ENCODE peak calls at places on chromosome 3, in four cellular contexts. T, I, Z and N are unnamed samples.

GRCh38 chr3:24829011-24829581 is 334.4 kb upstream of the THRB start:
- DNase-seq in T (no peak), I (no peak), Z (no peak), N (no peak)

GRCh38 chr3:181567446-181568075 is 144.2 kb upstream of the SOX2 start:
- DNase-seq in T (no peak), I (no peak), Z (peak; percentile 48), N (no peak)

GRCh38 chr3:42734263-42734860 is 31.8 kb upstream of the HHATL start:
- DNase-seq in T (no peak), I (no peak), Z (no peak), N (no peak)

GRCh38 chr3:156619376-156619775 is 55.0 kb upstream of the TIPARP start:
- DNase-seq in T (no peak), I (no peak), Z (no peak), N (no peak)

GRCh38 chr3:62361824-62362223 is 11.5 kb downstream of the FEZF2 start:
- DNase-seq in T (peak; percentile 3), I (no peak), Z (no peak), N (no peak)

GRCh38 chr3:190225186-190225692 is 97.0 kb downstream of the CLDN1 start:
- DNase-seq in T (peak; percentile 10), I (peak; percentile 57), Z (no peak), N (no peak)

GRCh38 chr3:146214493-146214892 is 36.4 kb downstream of the PLSCR4 start:
- DNase-seq in T (no peak), I (no peak), Z (no peak), N (no peak)

GRCh38 chr3:86785381-86785780 is 205.6 kb downstream of the VGLL3 start:
- DNase-seq in T (no peak), I (peak; percentile 81), Z (no peak), N (no peak)

GRCh38 chr3:88031543-88032148 is 27.2 kb downstream of the CGGBP1 start:
- DNase-seq in T (no peak), I (peak; percentile 67), Z (no peak), N (no peak)

GRCh38 chr3:53234130-53234840 is 21.5 kb downstream of the TKT start:
- DNase-seq in T (no peak), I (no peak), Z (no peak), N (no peak)

GRCh38 chr3:53231532-53232511 is 24.0 kb downstream of the TKT start:
- DNase-seq in T (no peak), I (no peak), Z (no peak), N (no peak)

GRCh38 chr3:53234841-53235232 is 21.0 kb downstream of the TKT start:
- DNase-seq in T (no peak), I (no peak), Z (no peak), N (no peak)

GRCh38 chr3:53230789-53231188 is 25.0 kb downstream of the TKT start:
- DNase-seq in T (no peak), I (no peak), Z (no peak), N (no peak)

DNA sequence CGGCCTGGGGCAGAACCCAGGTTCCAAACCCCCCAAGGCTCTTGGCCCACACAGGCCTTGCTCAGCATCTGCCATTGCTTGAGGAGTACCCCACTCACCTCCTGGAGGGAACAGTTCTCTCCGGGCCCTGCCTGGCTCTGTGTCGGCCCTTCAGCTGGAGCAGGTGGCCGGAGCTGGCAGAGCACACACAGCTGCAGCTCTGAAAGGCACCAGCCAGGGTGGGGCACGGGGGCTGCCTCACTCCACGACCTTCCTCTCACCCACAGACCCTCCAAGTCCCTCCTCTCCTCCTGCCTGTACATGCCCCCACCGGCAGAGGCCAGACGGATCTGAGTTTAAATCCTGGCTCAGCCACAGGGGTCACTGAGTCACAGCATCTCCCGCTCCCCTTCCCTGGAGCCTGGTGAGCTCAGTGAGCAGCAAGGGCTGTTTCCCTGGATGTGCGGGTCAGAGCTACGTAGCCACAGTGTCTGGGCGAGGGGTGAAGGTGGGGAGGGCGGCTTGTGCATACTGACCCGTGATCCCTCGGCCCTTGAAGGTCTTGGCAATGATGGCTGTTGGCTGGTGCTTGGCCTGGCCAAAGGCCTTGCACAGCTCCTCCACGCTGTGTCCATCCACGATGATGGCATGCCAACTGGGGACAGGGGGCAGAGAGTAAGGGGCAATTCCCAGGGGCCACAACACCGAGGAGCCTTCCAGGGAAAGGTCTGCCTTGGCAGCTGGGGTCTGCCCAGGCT is 23.0 kb downstream of the TKT start:
- DNase-seq in T (no peak), I (no peak), Z (no peak), N (no peak)
- H3K36me3 ChIP-seq in T (peaks cover 51% of the 10 kb centered on the region), I (peaks cover 70% of the 10 kb centered on the region), Z (peaks cover 77% of the 10 kb centered on the region), N (peaks cover 96% of the 10 kb centered on the region)

DNA sequence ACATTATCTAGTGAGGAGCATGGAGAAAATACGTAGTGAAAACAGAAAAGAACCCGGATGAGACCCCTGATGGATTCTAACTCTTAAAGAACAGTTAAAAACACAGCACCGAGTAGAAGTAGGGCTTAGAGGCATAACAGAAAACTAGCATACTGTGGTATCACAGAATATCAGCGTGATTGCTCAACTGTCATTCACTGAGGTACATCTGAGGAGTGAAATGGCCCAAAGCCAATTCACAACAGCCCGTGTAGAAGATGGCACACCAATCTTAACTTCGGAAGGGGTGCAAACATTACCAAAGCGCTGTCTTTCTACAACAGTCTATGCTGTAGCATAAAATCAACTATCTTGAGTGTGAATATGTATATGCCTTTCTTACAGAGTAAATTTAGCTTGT is 1.8 kb downstream of the CLASP2 start:
- DNase-seq in T (no peak), I (peak; percentile 15), Z (no peak), N (no peak)
- H3K36me3 ChIP-seq in T (no peaks in the 10 kb centered on the region), I (no peaks in the 10 kb centered on the region), Z (no peaks in the 10 kb centered on the region), N (peaks cover 11% of the 10 kb centered on the region)

GRCh38 chr3:99323940-99324339 is 314.5 kb upstream of the COL8A1 start:
- DNase-seq in T (no peak), I (no peak), Z (no peak), N (no peak)
- H3K36me3 ChIP-seq in T (no peaks in the 10 kb centered on the region), I (no peaks in the 10 kb centered on the region), Z (no peaks in the 10 kb centered on the region), N (no peaks in the 10 kb centered on the region)

GRCh38 chr3:194446754-194447153 is 40.0 kb downstream of the ATP13A3 start:
- DNase-seq in T (no peak), I (no peak), Z (no peak), N (no peak)
- H3K36me3 ChIP-seq in T (peaks cover 26% of the 10 kb centered on the region), I (peaks cover 11% of the 10 kb centered on the region), Z (peaks cover 11% of the 10 kb centered on the region), N (peaks cover 86% of the 10 kb centered on the region)

GRCh38 chr3:183781246-183781645 is 44.1 kb downstream of the MAP6D1 start:
- DNase-seq in T (no peak), I (no peak), Z (no peak), N (no peak)
- H3K36me3 ChIP-seq in T (peaks cover 48% of the 10 kb centered on the region), I (peaks cover 6% of the 10 kb centered on the region), Z (peaks cover 20% of the 10 kb centered on the region), N (peaks cover 79% of the 10 kb centered on the region)

GRCh38 chr3:168021737-168022450 is 73.8 kb downstream of the GOLIM4 start:
- DNase-seq in T (no peak), I (no peak), Z (no peak), N (no peak)
- H3K36me3 ChIP-seq in T (no peaks in the 10 kb centered on the region), I (peaks cover 9% of the 10 kb centered on the region), Z (peaks cover 4% of the 10 kb centered on the region), N (peaks cover 64% of the 10 kb centered on the region)

DNA sequence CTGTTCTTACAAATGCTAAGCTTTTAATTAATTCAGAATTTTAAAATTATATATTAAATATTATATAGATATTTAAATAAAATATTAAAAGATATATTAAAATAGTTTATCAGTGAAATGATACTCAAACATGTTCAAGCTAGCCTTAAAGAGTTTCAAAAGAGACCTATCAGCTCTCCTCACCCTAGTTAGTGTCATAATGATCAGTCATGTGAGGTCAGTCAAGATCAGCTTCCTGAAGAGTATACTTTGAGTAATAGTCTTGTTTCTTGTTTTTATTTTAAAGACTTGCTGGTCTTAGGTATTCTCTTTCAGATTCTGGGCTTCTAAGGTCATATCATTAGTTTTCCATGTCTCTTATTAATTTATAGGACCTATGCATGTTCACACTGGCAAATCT is 14.5 kb downstream of the EXOG start:
- DNase-seq in T (no peak), I (no peak), Z (no peak), N (no peak)
- H3K36me3 ChIP-seq in T (peaks cover 11% of the 10 kb centered on the region), I (peaks cover 4% of the 10 kb centered on the region), Z (peaks cover 7% of the 10 kb centered on the region), N (peaks cover 59% of the 10 kb centered on the region)